ENCODE peak calls at places on chromosome 7, in seven cellular contexts. J is lower lobe of right lung; K is CD4-positive, alpha-beta memory T cell; T is sigmoid colon; M is mammary epithelial cell; E is spleen; P is A549. S is an unnamed sample.

GRCh38 chr7:55111007-55111406 is 92.2 kb downstream of the EGFR start:
- DNase-seq in J (no peak), K (no peak), T (no peak), M (peak; percentile 85), E (no peak), P (no peak), S (no peak)

GRCh38 chr7:92698237-92698841 is 108.1 kb upstream of the FAM133B start:
- DNase-seq in J (no peak), K (no peak), T (no peak), M (peak; percentile 77), E (no peak), P (peak; percentile 34), S (peak; percentile 56)

GRCh38 chr7:33108591-33108930 is 643 bp downstream of the RP9 start:
- DNase-seq in J (no peak), K (no peak), T (no peak), M (peak; percentile 25), E (no peak), P (peak; percentile 31), S (peak; percentile 29)

GRCh38 chr7:116236020-116236630 is 25.8 kb downstream of the TES start:
- DNase-seq in J (no peak), K (peak; percentile 60), T (no peak), M (no peak), E (no peak), P (peak; percentile 31), S (peak; percentile 46)

GRCh38 chr7:36506820-36507219 is 117.2 kb downstream of the ANLN start:
- DNase-seq in J (no peak), K (no peak), T (no peak), M (no peak), E (no peak), P (no peak), S (no peak)

GRCh38 chr7:144407266-144407931 is 3.9 kb upstream of the NOBOX start:
- DNase-seq in J (no peak), K (no peak), T (no peak), M (peak; percentile 90), E (no peak), P (no peak), S (no peak)

GRCh38 chr7:102451371-102452054 is 13.2 kb downstream of the ALKBH4 start:
- DNase-seq in J (no peak), K (no peak), T (no peak), M (peak; percentile 53), E (no peak), P (no peak), S (no peak)

GRCh38 chr7:134806197-134806596 is 26.8 kb downstream of the CALD1 start:
- DNase-seq in J (no peak), K (no peak), T (no peak), M (no peak), E (no peak), P (no peak), S (no peak)

GRCh38 chr7:139321071-139321745 is 19.9 kb upstream of the FMC1 start:
- DNase-seq in J (no peak), K (no peak), T (no peak), M (peak; percentile 33), E (no peak), P (no peak), S (no peak)

GRCh38 chr7:64180989-64181388 is 26.0 kb upstream of the ZNF735 start:
- DNase-seq in J (no peak), K (peak; percentile 4), T (no peak), M (no peak), E (no peak), P (no peak), S (no peak)

GRCh38 chr7:13715534-13715933 is 273.9 kb downstream of the ETV1 start:
- DNase-seq in J (no peak), K (no peak), T (no peak), M (no peak), E (no peak), P (no peak), S (no peak)

GRCh38 chr7:132733860-132734259 is 157.6 kb upstream of the PLXNA4 start:
- DNase-seq in J (no peak), K (no peak), T (no peak), M (no peak), E (no peak), P (no peak), S (no peak)

GRCh38 chr7:87993269-87993668 is 59.2 kb downstream of the ADAM22 start:
- DNase-seq in J (no peak), K (no peak), T (no peak), M (no peak), E (no peak), P (no peak), S (no peak)

GRCh38 chr7:72268826-72269225 is 143.3 kb downstream of the CALN1 start:
- DNase-seq in J (no peak), K (no peak), T (no peak), M (no peak), E (no peak), P (no peak), S (no peak)
- H3K9me3 ChIP-seq in J (no peaks in the 10 kb centered on the region), K (no peaks in the 10 kb centered on the region), T (no peaks in the 10 kb centered on the region), M (peaks cover 21% of the 10 kb centered on the region), E (peaks cover 15% of the 10 kb centered on the region), P (no peaks in the 10 kb centered on the region), S (no peaks in the 10 kb centered on the region)

DNA sequence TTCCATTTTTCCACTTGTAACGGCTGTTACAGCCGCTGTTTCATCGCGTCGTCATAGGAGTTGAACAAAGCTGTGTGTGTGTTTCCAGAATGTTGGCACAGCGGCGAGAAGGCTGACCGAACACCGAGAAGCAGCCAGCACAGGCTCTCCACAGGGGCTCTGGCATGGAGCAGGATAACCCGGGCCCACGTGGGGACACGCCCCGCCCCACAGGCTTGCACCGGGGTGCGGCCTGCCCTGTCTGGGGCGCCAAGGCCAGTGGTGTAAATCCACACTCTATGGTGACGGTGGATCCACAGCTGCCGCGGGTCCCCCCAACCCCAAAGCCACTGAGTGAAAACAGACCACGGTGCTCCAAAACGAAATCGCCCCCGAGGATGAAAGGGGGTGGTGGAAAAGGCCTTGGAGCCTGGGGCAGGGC is 448.2 kb downstream of the DNAJB6 start:
- DNase-seq in J (no peak), K (no peak), T (no peak), M (no peak), E (peak; percentile 72), P (no peak), S (no peak)
- H3K9me3 ChIP-seq in J (no peaks in the 10 kb centered on the region), K (no peaks in the 10 kb centered on the region), T (no peaks in the 10 kb centered on the region), M (peaks cover 48% of the 10 kb centered on the region), E (no peaks in the 10 kb centered on the region), P (no peaks in the 10 kb centered on the region), S (no peaks in the 10 kb centered on the region)

GRCh38 chr7:1362301-1362700 is 97.0 kb downstream of the MICALL2 start:
- DNase-seq in J (peak; percentile 30), K (no peak), T (no peak), M (no peak), E (peak; percentile 59), P (no peak), S (no peak)
- H3K9me3 ChIP-seq in J (no peaks in the 10 kb centered on the region), K (no peaks in the 10 kb centered on the region), T (no peaks in the 10 kb centered on the region), M (no peaks in the 10 kb centered on the region), E (peaks cover 13% of the 10 kb centered on the region), P (peaks cover 3% of the 10 kb centered on the region), S (no peaks in the 10 kb centered on the region)

GRCh38 chr7:157850481-157851444 is 514.0 kb downstream of the DNAJB6 start:
- DNase-seq in J (no peak), K (no peak), T (no peak), M (no peak), E (no peak), P (no peak), S (no peak)

GRCh38 chr7:157851501-157852067 is 514.8 kb downstream of the DNAJB6 start:
- DNase-seq in J (peak; percentile 89), K (peak; percentile 69), T (peak; percentile 76), M (no peak), E (peak; percentile 91), P (no peak), S (peak; percentile 64)

GRCh38 chr7:157848508-157849340 is 511.9 kb downstream of the DNAJB6 start:
- DNase-seq in J (no peak), K (no peak), T (no peak), M (no peak), E (peak; percentile 72), P (no peak), S (no peak)

GRCh38 chr7:157849726-157850125 is 512.9 kb downstream of the DNAJB6 start:
- DNase-seq in J (no peak), K (no peak), T (no peak), M (no peak), E (no peak), P (no peak), S (no peak)

GRCh38 chr7:157849341-157849596 is 512.5 kb downstream of the DNAJB6 start:
- DNase-seq in J (no peak), K (no peak), T (no peak), M (no peak), E (peak; percentile 65), P (no peak), S (no peak)
- H3K9me3 ChIP-seq in J (no peaks in the 10 kb centered on the region), K (no peaks in the 10 kb centered on the region), T (no peaks in the 10 kb centered on the region), M (peaks cover 48% of the 10 kb centered on the region), E (no peaks in the 10 kb centered on the region), P (no peaks in the 10 kb centered on the region), S (no peaks in the 10 kb centered on the region)

DNA sequence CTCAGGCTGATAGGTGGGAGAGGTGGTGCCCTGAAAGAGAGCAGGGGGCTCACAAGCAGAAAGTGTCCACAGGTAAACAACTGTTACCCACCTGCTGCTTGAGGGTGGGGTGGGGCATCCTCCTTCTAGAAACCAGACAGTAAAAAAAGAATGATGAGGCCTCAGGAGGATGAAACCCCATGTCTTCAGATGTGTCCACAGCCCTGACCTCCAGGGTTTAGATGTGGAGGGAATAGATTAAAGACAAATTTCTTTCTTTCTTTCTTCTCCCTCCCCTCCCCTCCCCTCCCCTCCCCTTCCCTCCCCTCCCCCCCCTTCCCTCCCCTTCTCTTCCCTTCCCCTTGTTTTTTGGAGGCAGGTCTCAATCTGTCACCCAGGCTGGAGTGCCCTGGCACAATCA is 333.5 kb upstream of the NUPR2 start:
- DNase-seq in J (no peak), K (no peak), T (no peak), M (no peak), E (no peak), P (no peak), S (no peak)
- H3K9me3 ChIP-seq in J (peaks cover 82% of the 10 kb centered on the region), K (peaks cover 14% of the 10 kb centered on the region), T (peaks cover 10% of the 10 kb centered on the region), M (peaks cover 35% of the 10 kb centered on the region), E (peaks cover 99% of the 10 kb centered on the region), P (peaks cover 20% of the 10 kb centered on the region), S (no peaks in the 10 kb centered on the region)

GRCh38 chr7:27243340-27244163 is 950 bp downstream of the EVX1 start:
- DNase-seq in J (no peak), K (no peak), T (no peak), M (no peak), E (no peak), P (no peak), S (no peak)
- H3K9me3 ChIP-seq in J (no peaks in the 10 kb centered on the region), K (no peaks in the 10 kb centered on the region), T (no peaks in the 10 kb centered on the region), M (no peaks in the 10 kb centered on the region), E (no peaks in the 10 kb centered on the region), P (no peaks in the 10 kb centered on the region), S (no peaks in the 10 kb centered on the region)

DNA sequence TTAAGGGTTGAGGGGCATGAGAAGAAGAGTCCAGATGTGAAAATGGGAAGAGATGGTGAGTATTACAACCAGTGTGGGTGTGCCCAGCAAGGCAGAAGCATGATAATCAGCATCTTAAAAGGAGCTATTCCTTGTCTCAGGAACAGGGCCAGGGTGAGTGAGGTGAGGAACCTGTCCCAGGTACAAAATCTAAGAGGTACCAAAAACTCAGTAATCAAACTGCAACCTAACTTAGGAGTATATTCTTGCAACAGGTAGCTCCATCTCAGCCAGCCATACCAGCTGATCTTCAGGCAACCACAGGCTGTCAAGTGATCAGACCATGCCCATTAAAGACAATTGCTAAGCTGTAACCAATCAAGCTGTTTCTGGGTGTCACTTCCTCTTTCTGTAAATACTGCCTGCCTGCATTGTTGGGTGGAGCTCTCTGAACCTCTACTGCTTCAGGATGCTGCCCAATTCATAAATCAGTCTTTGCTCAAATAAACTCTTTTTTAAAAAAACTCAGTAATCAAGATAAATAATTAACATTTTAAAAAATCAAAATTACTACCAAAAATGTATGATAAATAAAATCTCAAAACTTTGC is 7.4 kb downstream of the KEL start:
- DNase-seq in J (no peak), K (no peak), T (no peak), M (no peak), E (no peak), P (no peak), S (no peak)
- H3K9me3 ChIP-seq in J (no peaks in the 10 kb centered on the region), K (no peaks in the 10 kb centered on the region), T (no peaks in the 10 kb centered on the region), M (no peaks in the 10 kb centered on the region), E (peaks cover 24% of the 10 kb centered on the region), P (no peaks in the 10 kb centered on the region), S (no peaks in the 10 kb centered on the region)

S was measured in colonic mucosa.